ENCODE peak calls at places on chromosome 15, in seven cellular contexts. Z is left ventricle myocardium inferior, P is hepatocyte, W is Panc1, Q is uterus, E is heart right ventricle, I is astrocyte of the spinal cord. F is an unnamed sample.

GRCh38 chr15:54594115-54594514 is 602.6 kb downstream of the RSL24D1 start:
- DNase-seq in I (no peak), P (no peak), W (no peak), Z (no peak), E (no peak), Q (no peak), F (no peak)

GRCh38 chr15:71114066-71114680 is 1.1 kb upstream of the THSD4 start:
- DNase-seq in I (no peak), Z (no peak), E (no peak), P (no peak), Q (no peak), W (no peak), F (no peak)

GRCh38 chr15:36370051-36370734 is 209.2 kb upstream of the CDIN1 start:
- DNase-seq in P (no peak), Z (no peak), W (no peak), Q (no peak), E (no peak), I (no peak), F (no peak)

GRCh38 chr15:78154955-78155354 is 5.8 kb downstream of the IDH3A start:
- DNase-seq in E (no peak), Z (no peak), W (no peak), P (no peak), I (no peak), Q (no peak), F (no peak)

GRCh38 chr15:92001307-92001706 is 147.8 kb downstream of the SLCO3A1 start:
- DNase-seq in E (no peak), I (no peak), P (no peak), Q (no peak), Z (no peak), W (no peak), F (no peak)

GRCh38 chr15:94033683-94034020 is 197.7 kb upstream of the MCTP2 start:
- DNase-seq in E (no peak), I (no peak), P (no peak), Z (no peak), Q (no peak), W (no peak), F (no peak)

GRCh38 chr15:28885630-28886430 is at the start of gene APBA2:
- DNase-seq in W (no peak), Z (no peak), I (peak), E (no peak), P (peak), Q (no peak), F (no peak)

GRCh38 chr15:62745621-62746180 is 296.8 kb upstream of the TPM1 start:
- DNase-seq in W (no peak), Q (no peak), I (no peak), E (no peak), P (peak), Z (no peak), F (no peak)

GRCh38 chr15:86064326-86064725 is 15.3 kb upstream of the AGBL1 start:
- DNase-seq in W (no peak), Q (no peak), E (no peak), P (no peak), Z (no peak), I (no peak), F (no peak)

GRCh38 chr15:93333826-93334225 is 244.8 kb upstream of the RGMA start:
- DNase-seq in I (no peak), Z (no peak), P (no peak), Q (no peak), W (no peak), E (no peak), F (no peak)

GRCh38 chr15:73986776-73987056 is 5.4 kb downstream of the STOML1 start:
- DNase-seq in I (no peak), W (no peak), Z (no peak), E (no peak), Q (no peak), P (no peak), F (no peak)
- TF ChIP-seq CTCF in I (no peak), W (no peak), Z (no peak), E (no peak), Q (no peak), P (no peak), F (no peak)

GRCh38 chr15:59764775-59765174 is 75.7 kb upstream of the BNIP2 start:
- DNase-seq in E (no peak), W (no peak), Z (no peak), I (no peak), Q (no peak), P (no peak), F (no peak)
- TF ChIP-seq CTCF in E (no peak), W (no peak), Z (no peak), I (no peak), Q (no peak), P (no peak), F (no peak)

GRCh38 chr15:79540551-79540950 is 108.4 kb downstream of the MINAR1 start:
- DNase-seq in P (no peak), Z (no peak), E (no peak), Q (no peak), W (no peak), I (no peak), F (no peak)
- TF ChIP-seq CTCF in P (no peak), Z (no peak), E (no peak), Q (no peak), W (peak), I (no peak), F (peak)

GRCh38 chr15:40471778-40472130 is 970 bp downstream of the CHST14 start:
- DNase-seq in Q (no peak), E (no peak), I (no peak), W (no peak), Z (no peak), P (peak), F (peak)
- TF ChIP-seq CTCF in Q (no peak), E (no peak), I (no peak), W (no peak), Z (no peak), P (no peak), F (no peak)

DNA sequence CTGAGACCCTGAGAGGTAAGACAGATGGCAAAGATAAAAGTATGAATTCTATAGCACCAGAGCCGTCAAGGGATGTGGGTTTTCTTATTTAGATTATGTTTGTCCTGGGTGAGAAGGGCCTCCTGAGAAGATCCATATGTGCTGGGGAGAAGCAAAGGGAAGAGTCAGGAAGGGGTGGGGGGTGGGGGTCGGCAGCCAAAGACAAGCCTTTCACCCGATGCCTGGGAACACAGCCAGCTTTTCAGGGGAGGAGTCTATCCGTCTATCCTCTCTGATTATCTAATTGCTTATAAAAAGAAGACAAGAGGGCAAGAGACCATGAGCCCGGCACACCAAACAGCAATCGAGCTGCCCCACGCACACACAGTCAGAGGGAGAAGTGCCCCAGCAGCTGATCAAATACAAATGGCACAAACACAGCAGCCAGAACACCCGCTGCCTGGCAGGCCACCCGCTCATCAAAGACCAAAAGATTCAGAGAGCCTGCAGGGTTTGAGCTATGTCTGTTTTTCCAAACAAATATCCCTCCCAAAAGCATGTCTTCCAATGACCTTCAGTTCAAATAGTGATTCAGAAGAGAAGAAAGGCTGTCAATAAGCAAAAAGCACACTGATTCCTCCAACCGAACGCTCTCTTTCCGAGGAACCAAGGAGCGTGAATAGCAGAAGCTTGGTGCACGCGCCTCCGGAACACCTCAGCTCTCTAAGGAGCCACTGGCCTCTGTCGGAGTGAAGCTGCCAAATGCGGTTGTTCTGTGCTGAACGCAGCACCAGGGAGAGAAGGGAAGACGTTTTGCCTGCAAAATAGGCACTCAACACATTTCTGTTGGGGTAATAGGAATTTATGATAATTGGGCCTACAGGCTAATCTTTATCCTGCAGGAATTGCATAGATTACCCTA is 419.2 kb downstream of the OCA2 start:
- DNase-seq in E (no peak), Q (no peak), I (peak), Z (no peak), W (no peak), P (peak), F (no peak)
- TF ChIP-seq CTCF in E (no peak), Q (no peak), I (peak), Z (no peak), W (no peak), P (no peak), F (no peak)

DNA sequence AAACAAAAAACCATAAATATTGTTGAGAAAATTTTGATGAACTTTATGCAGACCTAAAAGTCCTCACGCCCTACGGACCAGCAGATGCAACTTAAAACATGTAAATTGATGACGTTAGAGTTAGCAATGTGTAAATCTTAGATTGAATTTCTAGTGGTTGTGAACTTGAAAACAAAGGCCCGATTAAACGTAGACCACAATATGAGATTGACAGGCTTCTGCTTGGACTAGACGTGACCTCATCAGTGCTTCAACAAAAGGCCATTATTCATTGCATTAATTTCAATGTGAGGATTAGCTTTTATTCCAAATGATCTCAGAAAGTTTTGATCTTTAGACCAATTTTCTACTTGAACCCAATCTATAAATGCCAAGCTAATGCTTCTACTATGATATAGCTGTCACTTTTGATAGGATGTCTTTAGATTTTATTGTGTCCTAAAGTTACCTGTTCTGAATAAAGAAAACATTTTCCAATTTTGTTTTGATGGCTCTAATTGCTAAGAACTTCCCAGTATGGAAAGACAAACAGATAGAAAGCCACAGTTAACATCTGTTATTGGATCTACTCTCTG is 55.4 kb upstream of the SPPL2A start:
- DNase-seq in E (no peak), Q (no peak), W (no peak), I (no peak), P (no peak), Z (no peak), F (no peak)
- TF ChIP-seq CTCF in E (no peak), Q (no peak), W (no peak), I (no peak), P (no peak), Z (no peak), F (no peak)

GRCh38 chr15:38826880-38827279 is 262.3 kb upstream of the RASGRP1 start:
- DNase-seq in E (no peak), Z (no peak), I (no peak), Q (no peak), W (no peak), P (no peak), F (no peak)
- TF ChIP-seq CTCF in E (no peak), Z (no peak), I (no peak), Q (no peak), W (no peak), P (no peak), F (no peak)